ENCODE peak calls at places on chromosomes 12 and 14, in four cellular contexts. P, R, W and J are unnamed samples.

GRCh38 chr12:12881495-12881894 is 9.9 kb upstream of the GPRC5A start:
- DNase-seq in P (no peak), R (no peak), W (no peak), J (no peak)

GRCh38 chr12:85516667-85517325 is 236.8 kb downstream of the ALX1 start:
- DNase-seq in P (no peak), W (no peak), R (no peak), J (no peak)

GRCh38 chr12:27001663-27002062 is 12.5 kb downstream of the TM7SF3 start:
- DNase-seq in P (no peak), R (no peak), W (no peak), J (no peak)

GRCh38 chr14:23513466-23514008 is 38.0 kb downstream of the ZFHX2 start:
- DNase-seq in R (no peak), W (no peak), P (no peak), J (no peak)

GRCh38 chr12:2586159-2587035 is 208.4 kb upstream of the FKBP4 start:
- DNase-seq in R (no peak), P (no peak), W (no peak), J (no peak)

GRCh38 chr14:61421212-61421923 is 100.0 kb downstream of the PRKCH start:
- DNase-seq in R (no peak), P (no peak), W (no peak), J (no peak)

GRCh38 chr12:29148065-29148957 is 767 bp upstream of the FAR2 start:
- DNase-seq in R (no peak), P (no peak), W (no peak), J (peak)

GRCh38 chr14:100359881-100360280 is 36.7 kb downstream of the SLC25A47 start:
- DNase-seq in W (no peak), P (no peak), R (no peak), J (no peak)

GRCh38 chr12:63068857-63069442 is 82.1 kb downstream of the AVPR1A start:
- DNase-seq in W (no peak), P (peak), R (no peak), J (no peak)

GRCh38 chr12:13377698-13378097 is 181.2 kb downstream of the EMP1 start:
- DNase-seq in R (no peak), W (no peak), P (no peak), J (no peak)

GRCh38 chr12:14629832-14630688 is 62.4 kb upstream of the PLBD1 start:
- DNase-seq in W (peak), P (peak), R (peak), J (peak)

GRCh38 chr12:105352049-105352448 is 21.6 kb downstream of the C12orf75 start:
- DNase-seq in R (no peak), P (peak), W (no peak), J (no peak)

GRCh38 chr14:49892301-49892635 is 614 bp upstream of the ARF6 start:
- DNase-seq in P (peak), W (peak), R (peak), J (peak)

GRCh38 chr12:11822071-11822818 is 172.8 kb downstream of the ETV6 start:
- DNase-seq in R (peak), P (peak), W (peak), J (no peak)

GRCh38 chr12:57089259-57090245 is 638 bp downstream of the NAB2 start:
- DNase-seq in R (peak), W (peak), P (no peak), J (peak)

GRCh38 chr14:23435540-23436326 is at the start of gene MYH7:
- DNase-seq in R (no peak), P (no peak), W (no peak), J (no peak)

GRCh38 chr14:88597038-88597437 is 34.2 kb downstream of the ZC3H14 start:
- DNase-seq in P (no peak), W (no peak), R (no peak), J (no peak)

GRCh38 chr14:77991128-77991772 is 178.9 kb upstream of the NRXN3 start:
- DNase-seq in W (no peak), P (no peak), R (no peak), J (no peak)

GRCh38 chr12:11130999-11131398 is 3.4 kb downstream of the TAS2R30 start:
- DNase-seq in W (no peak), P (no peak), R (no peak), J (no peak)

GRCh38 chr12:66620026-66620425 is 58.9 kb downstream of the GRIP1 start:
- DNase-seq in W (no peak), R (no peak), P (no peak), J (no peak)

GRCh38 chr12:122981587-122982493 is 1.4 kb downstream of the ARL6IP4 start:
- DNase-seq in P (no peak), W (no peak), R (no peak), J (no peak)

GRCh38 chr14:104388011-104388521 is 191.5 kb upstream of the C14orf180 start:
- DNase-seq in P (no peak), W (peak), R (no peak), J (no peak)

GRCh38 chr12:89650239-89650638 is 58.4 kb downstream of the ATP2B1 start:
- DNase-seq in P (no peak), W (no peak), R (no peak), J (no peak)

GRCh38 chr12:129185855-129186254 is 332.6 kb downstream of the GLT1D1 start:
- DNase-seq in P (no peak), R (no peak), W (no peak), J (no peak)

GRCh38 chr12:53505555-53506449 is 1.5 kb downstream of the NPFF start:
- DNase-seq in P (no peak), R (peak), W (no peak), J (no peak)

GRCh38 chr12:6132496-6132895 is 8.0 kb upstream of the VWF start:
- DNase-seq in P (no peak), R (no peak), W (no peak), J (no peak)

GRCh38 chr12:83865431-83865830 is 1047.2 kb downstream of the SLC6A15 start:
- DNase-seq in W (no peak), P (no peak), R (no peak), J (no peak)

GRCh38 chr12:31728289-31728916 is 418 bp downstream of the AMN1 start:
- DNase-seq in R (no peak), P (no peak), W (no peak), J (peak)

GRCh38 chr14:56196274-56196673 is 78.1 kb downstream of the PELI2 start:
- DNase-seq in P (peak), W (no peak), R (no peak), J (no peak)

GRCh38 chr12:48105321-48105866 is 485 bp downstream of the SENP1 start:
- DNase-seq in W (peak), R (no peak), P (peak), J (no peak)

GRCh38 chr12:77928078-77928477 is 97.4 kb downstream of the NAV3 start:
- DNase-seq in W (no peak), P (no peak), R (no peak), J (no peak)

GRCh38 chr14:21299562-21300130 is 19.8 kb downstream of the RPGRIP1 start:
- DNase-seq in W (no peak), P (no peak), R (no peak), J (no peak)

GRCh38 chr12:122471324-122472226 is 29.2 kb downstream of the ZCCHC8 start:
- DNase-seq in W (no peak), P (peak), R (no peak), J (no peak)

GRCh38 chr14:95518045-95518751 is 1.7 kb upstream of the SYNE3 start:
- DNase-seq in R (no peak), P (peak), W (no peak), J (no peak)

GRCh38 chr12:50533971-50534370 is 29.2 kb downstream of the DIP2B start:
- DNase-seq in W (no peak), P (no peak), R (no peak), J (no peak)

GRCh38 chr12:51475543-51475942 is 50.9 kb downstream of the SLC4A8 start:
- DNase-seq in P (no peak), W (no peak), R (no peak), J (no peak)

GRCh38 chr12:2284857-2285256 is 232.1 kb downstream of the CACNA1C start:
- DNase-seq in R (peak), W (no peak), P (peak), J (peak)

GRCh38 chr12:57821474-57822214 is 3.1 kb upstream of the AVIL start:
- DNase-seq in W (no peak), P (no peak), R (no peak), J (no peak)

GRCh38 chr12:122028601-122029560 is 7.2 kb downstream of the BCL7A start:
- DNase-seq in P (no peak), W (no peak), R (no peak), J (no peak)